ENCODE peak calls at places on chromosome 3, in eight cellular contexts. One of them, this sample, is unnamed.

GRCh38 chr3:44883999-44884431 is 9.6 kb downstream of the TGM4 start:
- DNase-seq in skeletal muscle cell: peak
- DNase-seq in activated naive CD4-positive, alpha-beta T cell treated with anti-CD3 and anti-CD28 coated beads, Interleukin-2, amount 10 ng/mL, durations not matched to agents 7 days and 5 days: no peak
- DNase-seq in foreskin fibroblast: peak
- DNase-seq in head of caudate nucleus: no peak
- DNase-seq in stimulated activated CD4-positive, alpha-beta T cell treated with anti-CD3 and anti-CD28 coated beads, Interleukin-15, amount 100 ng/mL, for 1 hour: no peak
- DNase-seq in fibroblast of the aortic adventitia: peak
- DNase-seq in GM23338: no peak
- DNase-seq in this sample: peak

GRCh38 chr3:61682671-61683408 is 121.5 kb downstream of the PTPRG start:
- DNase-seq in skeletal muscle cell: peak
- DNase-seq in activated naive CD4-positive, alpha-beta T cell treated with anti-CD3 and anti-CD28 coated beads, Interleukin-2, amount 10 ng/mL, durations not matched to agents 7 days and 5 days: no peak
- DNase-seq in foreskin fibroblast: peak
- DNase-seq in head of caudate nucleus: no peak
- DNase-seq in stimulated activated CD4-positive, alpha-beta T cell treated with anti-CD3 and anti-CD28 coated beads, Interleukin-15, amount 100 ng/mL, for 1 hour: no peak
- DNase-seq in fibroblast of the aortic adventitia: no peak
- DNase-seq in GM23338: no peak
- DNase-seq in this sample: peak

GRCh38 chr3:21484323-21485154 is 266.5 kb downstream of the ZNF385D start:
- DNase-seq in skeletal muscle cell: peak
- DNase-seq in activated naive CD4-positive, alpha-beta T cell treated with anti-CD3 and anti-CD28 coated beads, Interleukin-2, amount 10 ng/mL, durations not matched to agents 7 days and 5 days: peak
- DNase-seq in foreskin fibroblast: peak
- DNase-seq in head of caudate nucleus: peak
- DNase-seq in stimulated activated CD4-positive, alpha-beta T cell treated with anti-CD3 and anti-CD28 coated beads, Interleukin-15, amount 100 ng/mL, for 1 hour: no peak
- DNase-seq in fibroblast of the aortic adventitia: peak
- DNase-seq in GM23338: peak
- DNase-seq in this sample: peak

GRCh38 chr3:190617185-190617584 is 103.3 kb downstream of the IL1RAP start:
- DNase-seq in skeletal muscle cell: no peak
- DNase-seq in activated naive CD4-positive, alpha-beta T cell treated with anti-CD3 and anti-CD28 coated beads, Interleukin-2, amount 10 ng/mL, durations not matched to agents 7 days and 5 days: peak
- DNase-seq in foreskin fibroblast: no peak
- DNase-seq in head of caudate nucleus: no peak
- DNase-seq in stimulated activated CD4-positive, alpha-beta T cell treated with anti-CD3 and anti-CD28 coated beads, Interleukin-15, amount 100 ng/mL, for 1 hour: no peak
- DNase-seq in fibroblast of the aortic adventitia: no peak
- DNase-seq in GM23338: peak
- DNase-seq in this sample: no peak

GRCh38 chr3:127674099-127674792 is 1.5 kb downstream of the ABTB1 start:
- DNase-seq in skeletal muscle cell: no peak
- DNase-seq in activated naive CD4-positive, alpha-beta T cell treated with anti-CD3 and anti-CD28 coated beads, Interleukin-2, amount 10 ng/mL, durations not matched to agents 7 days and 5 days: no peak
- DNase-seq in foreskin fibroblast: no peak
- DNase-seq in head of caudate nucleus: peak
- DNase-seq in stimulated activated CD4-positive, alpha-beta T cell treated with anti-CD3 and anti-CD28 coated beads, Interleukin-15, amount 100 ng/mL, for 1 hour: no peak
- DNase-seq in fibroblast of the aortic adventitia: no peak
- DNase-seq in GM23338: no peak
- DNase-seq in this sample: no peak

GRCh38 chr3:98778852-98779379 is 15.8 kb downstream of the ST3GAL6 start:
- DNase-seq in skeletal muscle cell: peak
- DNase-seq in activated naive CD4-positive, alpha-beta T cell treated with anti-CD3 and anti-CD28 coated beads, Interleukin-2, amount 10 ng/mL, durations not matched to agents 7 days and 5 days: no peak
- DNase-seq in foreskin fibroblast: peak
- DNase-seq in head of caudate nucleus: no peak
- DNase-seq in stimulated activated CD4-positive, alpha-beta T cell treated with anti-CD3 and anti-CD28 coated beads, Interleukin-15, amount 100 ng/mL, for 1 hour: no peak
- DNase-seq in fibroblast of the aortic adventitia: peak
- DNase-seq in GM23338: no peak
- DNase-seq in this sample: peak

GRCh38 chr3:186998937-186999368 is 68.6 kb downstream of the ST6GAL1 start:
- DNase-seq in skeletal muscle cell: no peak
- DNase-seq in activated naive CD4-positive, alpha-beta T cell treated with anti-CD3 and anti-CD28 coated beads, Interleukin-2, amount 10 ng/mL, durations not matched to agents 7 days and 5 days: no peak
- DNase-seq in foreskin fibroblast: no peak
- DNase-seq in head of caudate nucleus: no peak
- DNase-seq in stimulated activated CD4-positive, alpha-beta T cell treated with anti-CD3 and anti-CD28 coated beads, Interleukin-15, amount 100 ng/mL, for 1 hour: no peak
- DNase-seq in fibroblast of the aortic adventitia: no peak
- DNase-seq in GM23338: peak
- DNase-seq in this sample: no peak

GRCh38 chr3:51621091-51621892 is 49.8 kb upstream of the TEX264 start:
- DNase-seq in skeletal muscle cell: peak
- DNase-seq in activated naive CD4-positive, alpha-beta T cell treated with anti-CD3 and anti-CD28 coated beads, Interleukin-2, amount 10 ng/mL, durations not matched to agents 7 days and 5 days: no peak
- DNase-seq in foreskin fibroblast: peak
- DNase-seq in head of caudate nucleus: no peak
- DNase-seq in stimulated activated CD4-positive, alpha-beta T cell treated with anti-CD3 and anti-CD28 coated beads, Interleukin-15, amount 100 ng/mL, for 1 hour: no peak
- DNase-seq in fibroblast of the aortic adventitia: peak
- DNase-seq in GM23338: no peak
- DNase-seq in this sample: no peak

GRCh38 chr3:69385723-69386483 is at the start of gene FRMD4B:
- DNase-seq in skeletal muscle cell: no peak
- DNase-seq in activated naive CD4-positive, alpha-beta T cell treated with anti-CD3 and anti-CD28 coated beads, Interleukin-2, amount 10 ng/mL, durations not matched to agents 7 days and 5 days: peak
- DNase-seq in foreskin fibroblast: peak
- DNase-seq in head of caudate nucleus: peak
- DNase-seq in stimulated activated CD4-positive, alpha-beta T cell treated with anti-CD3 and anti-CD28 coated beads, Interleukin-15, amount 100 ng/mL, for 1 hour: no peak
- DNase-seq in fibroblast of the aortic adventitia: no peak
- DNase-seq in GM23338: peak
- DNase-seq in this sample: no peak

GRCh38 chr3:39386331-39386730 is 3.2 kb downstream of the SLC25A38 start:
- DNase-seq in skeletal muscle cell: no peak
- DNase-seq in activated naive CD4-positive, alpha-beta T cell treated with anti-CD3 and anti-CD28 coated beads, Interleukin-2, amount 10 ng/mL, durations not matched to agents 7 days and 5 days: no peak
- DNase-seq in foreskin fibroblast: no peak
- DNase-seq in head of caudate nucleus: no peak
- DNase-seq in stimulated activated CD4-positive, alpha-beta T cell treated with anti-CD3 and anti-CD28 coated beads, Interleukin-15, amount 100 ng/mL, for 1 hour: no peak
- DNase-seq in fibroblast of the aortic adventitia: no peak
- DNase-seq in GM23338: no peak
- DNase-seq in this sample: no peak

GRCh38 chr3:190178779-190179178 is 58.1 kb upstream of the P3H2 start:
- DNase-seq in skeletal muscle cell: no peak
- DNase-seq in activated naive CD4-positive, alpha-beta T cell treated with anti-CD3 and anti-CD28 coated beads, Interleukin-2, amount 10 ng/mL, durations not matched to agents 7 days and 5 days: no peak
- DNase-seq in foreskin fibroblast: no peak
- DNase-seq in head of caudate nucleus: no peak
- DNase-seq in stimulated activated CD4-positive, alpha-beta T cell treated with anti-CD3 and anti-CD28 coated beads, Interleukin-15, amount 100 ng/mL, for 1 hour: no peak
- DNase-seq in fibroblast of the aortic adventitia: no peak
- DNase-seq in GM23338: no peak
- DNase-seq in this sample: no peak

GRCh38 chr3:152638217-152638616 is 196.7 kb upstream of the P2RY1 start:
- DNase-seq in skeletal muscle cell: no peak
- DNase-seq in activated naive CD4-positive, alpha-beta T cell treated with anti-CD3 and anti-CD28 coated beads, Interleukin-2, amount 10 ng/mL, durations not matched to agents 7 days and 5 days: no peak
- DNase-seq in foreskin fibroblast: no peak
- DNase-seq in head of caudate nucleus: no peak
- DNase-seq in stimulated activated CD4-positive, alpha-beta T cell treated with anti-CD3 and anti-CD28 coated beads, Interleukin-15, amount 100 ng/mL, for 1 hour: no peak
- DNase-seq in fibroblast of the aortic adventitia: no peak
- DNase-seq in GM23338: no peak
- DNase-seq in this sample: no peak

GRCh38 chr3:175518459-175518858 is 659.3 kb downstream of the NAALADL2 start:
- DNase-seq in skeletal muscle cell: no peak
- DNase-seq in activated naive CD4-positive, alpha-beta T cell treated with anti-CD3 and anti-CD28 coated beads, Interleukin-2, amount 10 ng/mL, durations not matched to agents 7 days and 5 days: no peak
- DNase-seq in foreskin fibroblast: no peak
- DNase-seq in head of caudate nucleus: no peak
- DNase-seq in stimulated activated CD4-positive, alpha-beta T cell treated with anti-CD3 and anti-CD28 coated beads, Interleukin-15, amount 100 ng/mL, for 1 hour: no peak
- DNase-seq in fibroblast of the aortic adventitia: no peak
- DNase-seq in GM23338: no peak
- DNase-seq in this sample: no peak

GRCh38 chr3:183287301-183287971 is 34.4 kb downstream of the B3GNT5 start:
- DNase-seq in skeletal muscle cell: peak
- DNase-seq in activated naive CD4-positive, alpha-beta T cell treated with anti-CD3 and anti-CD28 coated beads, Interleukin-2, amount 10 ng/mL, durations not matched to agents 7 days and 5 days: no peak
- DNase-seq in foreskin fibroblast: peak
- DNase-seq in head of caudate nucleus: no peak
- DNase-seq in stimulated activated CD4-positive, alpha-beta T cell treated with anti-CD3 and anti-CD28 coated beads, Interleukin-15, amount 100 ng/mL, for 1 hour: no peak
- DNase-seq in fibroblast of the aortic adventitia: peak
- DNase-seq in GM23338: no peak
- DNase-seq in this sample: peak

GRCh38 chr3:128372707-128373533 is 93.8 kb downstream of the DNAJB8 start:
- DNase-seq in skeletal muscle cell: no peak
- DNase-seq in activated naive CD4-positive, alpha-beta T cell treated with anti-CD3 and anti-CD28 coated beads, Interleukin-2, amount 10 ng/mL, durations not matched to agents 7 days and 5 days: no peak
- DNase-seq in foreskin fibroblast: no peak
- DNase-seq in head of caudate nucleus: no peak
- DNase-seq in stimulated activated CD4-positive, alpha-beta T cell treated with anti-CD3 and anti-CD28 coated beads, Interleukin-15, amount 100 ng/mL, for 1 hour: no peak
- DNase-seq in fibroblast of the aortic adventitia: no peak
- DNase-seq in GM23338: no peak
- DNase-seq in this sample: no peak

GRCh38 chr3:94172695-94173310 is 109.9 kb downstream of the NSUN3 start:
- DNase-seq in skeletal muscle cell: no peak
- DNase-seq in activated naive CD4-positive, alpha-beta T cell treated with anti-CD3 and anti-CD28 coated beads, Interleukin-2, amount 10 ng/mL, durations not matched to agents 7 days and 5 days: no peak
- DNase-seq in foreskin fibroblast: no peak
- DNase-seq in head of caudate nucleus: no peak
- DNase-seq in stimulated activated CD4-positive, alpha-beta T cell treated with anti-CD3 and anti-CD28 coated beads, Interleukin-15, amount 100 ng/mL, for 1 hour: no peak
- DNase-seq in fibroblast of the aortic adventitia: no peak
- DNase-seq in GM23338: no peak
- DNase-seq in this sample: no peak

GRCh38 chr3:155946178-155946577 is 75.7 kb downstream of the GMPS start:
- DNase-seq in skeletal muscle cell: peak
- DNase-seq in activated naive CD4-positive, alpha-beta T cell treated with anti-CD3 and anti-CD28 coated beads, Interleukin-2, amount 10 ng/mL, durations not matched to agents 7 days and 5 days: no peak
- DNase-seq in foreskin fibroblast: peak
- DNase-seq in head of caudate nucleus: no peak
- DNase-seq in stimulated activated CD4-positive, alpha-beta T cell treated with anti-CD3 and anti-CD28 coated beads, Interleukin-15, amount 100 ng/mL, for 1 hour: no peak
- DNase-seq in fibroblast of the aortic adventitia: peak
- DNase-seq in GM23338: no peak
- DNase-seq in this sample: peak

GRCh38 chr3:133941390-133941789 is 45.7 kb upstream of the RAB6B start:
- DNase-seq in skeletal muscle cell: no peak
- DNase-seq in activated naive CD4-positive, alpha-beta T cell treated with anti-CD3 and anti-CD28 coated beads, Interleukin-2, amount 10 ng/mL, durations not matched to agents 7 days and 5 days: no peak
- DNase-seq in foreskin fibroblast: peak
- DNase-seq in head of caudate nucleus: no peak
- DNase-seq in stimulated activated CD4-positive, alpha-beta T cell treated with anti-CD3 and anti-CD28 coated beads, Interleukin-15, amount 100 ng/mL, for 1 hour: no peak
- DNase-seq in fibroblast of the aortic adventitia: peak
- DNase-seq in GM23338: peak
- DNase-seq in this sample: no peak

GRCh38 chr3:112304611-112305010 is 10.6 kb upstream of the SLC9C1 start:
- DNase-seq in skeletal muscle cell: no peak
- DNase-seq in activated naive CD4-positive, alpha-beta T cell treated with anti-CD3 and anti-CD28 coated beads, Interleukin-2, amount 10 ng/mL, durations not matched to agents 7 days and 5 days: no peak
- DNase-seq in foreskin fibroblast: peak
- DNase-seq in head of caudate nucleus: no peak
- DNase-seq in stimulated activated CD4-positive, alpha-beta T cell treated with anti-CD3 and anti-CD28 coated beads, Interleukin-15, amount 100 ng/mL, for 1 hour: no peak
- DNase-seq in fibroblast of the aortic adventitia: peak
- DNase-seq in GM23338: peak
- DNase-seq in this sample: no peak

GRCh38 chr3:144054766-144055165 is 83.1 kb downstream of the DIPK2A start:
- DNase-seq in skeletal muscle cell: no peak
- DNase-seq in activated naive CD4-positive, alpha-beta T cell treated with anti-CD3 and anti-CD28 coated beads, Interleukin-2, amount 10 ng/mL, durations not matched to agents 7 days and 5 days: no peak
- DNase-seq in foreskin fibroblast: peak
- DNase-seq in head of caudate nucleus: no peak
- DNase-seq in stimulated activated CD4-positive, alpha-beta T cell treated with anti-CD3 and anti-CD28 coated beads, Interleukin-15, amount 100 ng/mL, for 1 hour: no peak
- DNase-seq in fibroblast of the aortic adventitia: no peak
- DNase-seq in GM23338: no peak
- DNase-seq in this sample: no peak

GRCh38 chr3:154217663-154218062 is 96.5 kb downstream of the ARHGEF26 start:
- DNase-seq in skeletal muscle cell: no peak
- DNase-seq in activated naive CD4-positive, alpha-beta T cell treated with anti-CD3 and anti-CD28 coated beads, Interleukin-2, amount 10 ng/mL, durations not matched to agents 7 days and 5 days: no peak
- DNase-seq in foreskin fibroblast: no peak
- DNase-seq in head of caudate nucleus: no peak
- DNase-seq in stimulated activated CD4-positive, alpha-beta T cell treated with anti-CD3 and anti-CD28 coated beads, Interleukin-15, amount 100 ng/mL, for 1 hour: no peak
- DNase-seq in fibroblast of the aortic adventitia: no peak
- DNase-seq in GM23338: no peak
- DNase-seq in this sample: no peak